ENCODE peak calls at places on chromosomes 6 and 20, in seven cellular contexts. W is A549, P is HCT116, S is HepG2, X is GM23248, R is psoas muscle, V is mesendoderm. Z is an unnamed sample.

GRCh38 chr20:17442588-17442987 is 88.6 kb downstream of the BFSP1 start:
- DNase-seq in X (no peak), V (peak), W (no peak), P (peak), R (no peak), S (peak), Z (no peak)

GRCh38 chr6:28922841-28923317 is 906 bp downstream of the TRIM27 start:
- DNase-seq in P (no peak), R (no peak), W (no peak), X (peak), S (no peak), V (peak), Z (no peak)

GRCh38 chr6:132279592-132280139 is 121.6 kb downstream of the MOXD1 start:
- DNase-seq in W (peak), V (peak), X (peak), P (peak), R (peak), S (peak), Z (peak)

GRCh38 chr6:144497650-144498049 is 212.5 kb downstream of the UTRN start:
- DNase-seq in V (no peak), W (no peak), X (peak), S (no peak), R (no peak), P (no peak), Z (no peak)

GRCh38 chr6:107868867-107869611 is 44.9 kb upstream of the SCML4 start:
- DNase-seq in P (no peak), V (no peak), W (no peak), R (no peak), X (no peak), S (no peak), Z (no peak)

GRCh38 chr6:15490242-15491100 is 172.4 kb downstream of the DTNBP1 start:
- DNase-seq in S (no peak), X (no peak), R (no peak), P (no peak), W (no peak), V (no peak), Z (no peak)

GRCh38 chr6:28866342-28867077 is 57.3 kb downstream of the TRIM27 start:
- DNase-seq in W (no peak), V (peak), P (no peak), X (peak), S (peak), R (peak), Z (peak)

GRCh38 chr6:166420351-166420750 is 37.6 kb upstream of the MPC1 start:
- DNase-seq in V (no peak), S (peak), X (peak), R (no peak), P (no peak), W (peak), Z (no peak)

GRCh38 chr6:19995575-19996257 is 158.5 kb downstream of the ID4 start:
- DNase-seq in W (no peak), R (no peak), S (no peak), P (no peak), V (peak), X (no peak), Z (no peak)

GRCh38 chr6:48476257-48476656 is 365.3 kb upstream of the PTCHD4 start:
- DNase-seq in P (no peak), R (no peak), S (peak), V (peak), X (peak), W (no peak), Z (no peak)

GRCh38 chr20:58209652-58210397 is 18.6 kb downstream of the ANKRD60 start:
- DNase-seq in P (peak), R (peak), V (peak), S (peak), X (peak), W (peak), Z (peak)

GRCh38 chr20:41001497-41001896 is 27.1 kb upstream of the TOP1 start:
- DNase-seq in V (no peak), P (no peak), S (no peak), X (peak), W (no peak), R (no peak), Z (no peak)

GRCh38 chr6:54629132-54629531 is 217.4 kb upstream of the FAM83B start:
- DNase-seq in X (peak), S (no peak), W (no peak), V (no peak), R (no peak), P (no peak), Z (no peak)

GRCh38 chr6:30682181-30683117 is 4.0 kb downstream of the PPP1R18 start:
- DNase-seq in R (peak), S (peak), W (peak), V (peak), P (no peak), X (peak), Z (peak)

GRCh38 chr20:57124800-57125399 is 141.5 kb downstream of the BMP7 start:
- DNase-seq in P (no peak), S (no peak), V (peak), W (no peak), R (no peak), X (no peak), Z (no peak)

GRCh38 chr6:112330071-112330876 is 16.9 kb upstream of the RFPL4B start:
- DNase-seq in X (peak), S (no peak), P (no peak), W (no peak), V (no peak), R (no peak), Z (no peak)

GRCh38 chr6:30483677-30484279 is 5.5 kb upstream of the HLA-E start:
- DNase-seq in P (peak), W (no peak), R (no peak), V (peak), X (peak), S (peak), Z (no peak)

GRCh38 chr6:119637768-119638167 is 288.2 kb upstream of the MAN1A1 start:
- DNase-seq in S (no peak), R (no peak), X (no peak), P (no peak), W (no peak), V (no peak), Z (no peak)

GRCh38 chr6:79546186-79546585 is 9.0 kb upstream of the LCA5 start:
- DNase-seq in S (no peak), W (no peak), P (no peak), X (peak), R (no peak), V (no peak), Z (no peak)

GRCh38 chr6:111730835-111731234 is 125.2 kb upstream of the TRAF3IP2 start:
- DNase-seq in R (no peak), X (no peak), P (no peak), S (no peak), V (no peak), W (no peak), Z (peak)

GRCh38 chr20:24755411-24755922 is 193.6 kb upstream of the CST7 start:
- DNase-seq in X (no peak), P (no peak), W (no peak), S (peak), V (no peak), R (no peak), Z (no peak)

GRCh38 chr20:37897008-37897548 is 5.8 kb upstream of the VSTM2L start:
- DNase-seq in S (no peak), P (no peak), W (no peak), X (no peak), R (no peak), V (peak), Z (no peak)

GRCh38 chr20:48298851-48299484 is 513.7 kb upstream of the SULF2 start:
- DNase-seq in S (peak), V (peak), R (no peak), X (peak), P (peak), W (peak), Z (no peak)

GRCh38 chr6:111768431-111768770 is 104.9 kb downstream of the FYN start:
- DNase-seq in X (no peak), R (no peak), P (no peak), V (no peak), W (no peak), S (no peak), Z (no peak)

GRCh38 chr20:31515775-31516107 is 1.5 kb downstream of the HM13 start:
- DNase-seq in W (no peak), S (no peak), V (no peak), X (peak), R (no peak), P (no peak), Z (no peak)

GRCh38 chr6:6251555-6252280 is 68.7 kb downstream of the F13A1 start:
- DNase-seq in W (no peak), R (no peak), P (no peak), X (no peak), S (no peak), V (no peak), Z (no peak)

GRCh38 chr6:34170341-34170740 is 24.5 kb upstream of the GRM4 start:
- DNase-seq in R (no peak), S (no peak), X (no peak), P (no peak), W (no peak), V (no peak), Z (peak)

GRCh38 chr6:87917861-87918260 is 129.8 kb upstream of the SPACA1 start:
- DNase-seq in S (no peak), R (no peak), V (no peak), X (no peak), W (no peak), P (no peak), Z (no peak)

GRCh38 chr6:123569575-123569974 is 67.2 kb downstream of the TRDN start:
- DNase-seq in V (no peak), W (no peak), S (no peak), P (no peak), R (no peak), X (no peak), Z (no peak)

DNA sequence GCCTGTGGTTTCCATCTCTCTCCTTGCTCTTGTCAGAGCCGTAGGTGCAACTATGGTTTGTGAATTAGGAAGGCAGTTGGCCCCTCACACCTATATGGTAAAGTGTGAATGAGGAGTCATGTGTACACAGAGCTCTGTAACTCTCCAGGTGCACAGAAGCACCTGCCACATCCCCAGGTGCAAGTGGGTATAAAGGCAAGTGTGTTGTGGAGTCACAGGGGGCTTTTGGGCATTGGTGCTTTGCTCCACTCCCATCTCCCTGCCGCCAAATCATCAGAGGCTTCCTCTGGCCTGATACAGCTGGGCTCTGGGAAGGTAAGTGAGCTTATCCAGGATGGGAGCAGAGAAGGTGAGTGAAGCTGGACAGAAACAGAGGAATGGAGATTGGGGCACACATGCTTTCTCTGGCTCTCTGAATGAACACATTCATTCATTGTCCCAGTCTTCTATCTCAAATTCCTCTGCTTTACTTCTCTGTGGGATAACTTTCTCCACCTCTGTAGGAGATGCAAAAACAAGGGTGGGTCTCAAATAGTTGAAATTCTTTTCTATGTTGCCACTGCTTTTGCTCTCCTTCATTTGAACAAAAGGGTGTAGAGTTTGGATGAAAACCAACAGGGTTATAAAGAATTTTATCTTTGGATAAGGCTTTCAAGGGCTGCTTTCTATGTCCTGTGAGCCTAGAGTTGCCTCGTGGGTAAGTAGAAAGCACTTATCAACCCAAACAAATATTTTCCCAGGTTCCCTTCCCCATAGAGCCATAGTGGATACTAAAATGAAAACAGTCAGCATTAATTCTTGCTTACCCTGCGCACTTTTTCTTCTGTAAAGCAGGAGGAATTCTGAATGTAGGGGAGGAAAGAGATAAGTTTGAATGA is 45.0 kb upstream of the RIPOR2 start:
- DNase-seq in V (peak), P (no peak), S (no peak), X (peak), W (no peak), R (no peak), Z (no peak)
- H3K4me3 ChIP-seq in V (no peak), P (no peak), S (no peak), X (peak), W (no peak), R (no peak), Z (no peak)

GRCh38 chr20:8856668-8857067 is 212.2 kb upstream of the PLCB4 start:
- DNase-seq in S (no peak), V (no peak), X (no peak), W (no peak), P (no peak), R (no peak), Z (no peak)

GRCh38 chr20:8858181-8858794 is 210.6 kb upstream of the PLCB4 start:
- DNase-seq in S (peak), W (no peak), R (no peak), V (no peak), X (no peak), P (no peak), Z (no peak)

GRCh38 chr20:8853805-8854338 is 215.0 kb upstream of the PLCB4 start:
- DNase-seq in W (peak), X (peak), P (peak), R (no peak), V (peak), S (peak), Z (no peak)

GRCh38 chr20:8854566-8854965 is 214.3 kb upstream of the PLCB4 start:
- DNase-seq in X (peak), V (peak), R (peak), W (no peak), P (no peak), S (no peak), Z (peak)

DNA sequence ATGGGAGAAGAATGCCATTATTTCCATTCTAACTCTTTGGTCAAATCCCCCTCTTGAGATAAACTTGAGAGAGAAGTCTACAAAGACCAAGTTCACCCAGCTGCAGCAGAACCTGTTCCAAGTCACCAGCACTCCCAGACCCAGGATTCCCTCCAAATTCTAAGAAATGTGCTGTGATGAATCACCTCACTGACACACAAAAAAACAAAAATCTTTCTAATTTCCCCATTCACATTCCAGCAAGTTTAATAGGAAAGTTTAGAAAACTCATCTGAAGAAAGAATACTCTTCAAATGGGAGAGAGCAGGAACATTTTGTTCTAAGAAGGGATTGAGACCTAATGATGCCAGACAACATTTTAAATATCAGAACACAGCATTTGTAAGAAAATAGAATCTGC is 213.6 kb upstream of the PLCB4 start:
- DNase-seq in S (no peak), V (no peak), W (no peak), X (peak), R (peak), P (no peak), Z (no peak)
- H3K27ac ChIP-seq in S (no peak), V (no peak), W (peak), X (no peak), R (no peak), P (no peak), Z (peak)

DNA sequence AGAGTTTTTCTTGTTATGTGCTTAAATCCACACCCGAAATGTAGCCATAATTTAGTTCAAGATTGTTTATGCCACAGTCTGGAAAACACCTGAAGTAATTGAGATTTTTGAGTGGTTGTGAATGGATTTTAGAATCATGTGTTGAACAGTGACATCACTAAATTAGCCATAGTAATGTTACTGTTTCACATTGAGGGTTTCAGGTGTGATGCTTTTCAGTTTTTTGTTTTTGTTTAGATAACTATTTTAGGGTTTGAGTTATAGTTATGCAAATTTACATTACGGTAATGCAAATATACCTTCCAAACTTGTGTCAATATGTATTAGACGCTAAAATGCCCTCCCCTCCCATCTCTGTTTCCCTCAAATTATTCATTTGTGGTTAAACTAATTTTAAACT is 22.9 kb downstream of the QKI start:
- DNase-seq in R (no peak), S (no peak), X (no peak), W (no peak), P (no peak), V (no peak), Z (no peak)
- H3K4me3 ChIP-seq in R (peak), S (no peak), X (no peak), W (no peak), P (no peak), V (no peak), Z (no peak)

GRCh38 chr6:11183761-11184362 is 48.6 kb downstream of the NEDD9 start:
- DNase-seq in V (no peak), P (no peak), R (no peak), S (no peak), W (no peak), X (no peak), Z (no peak)

GRCh38 chr6:11181478-11182136 is 50.9 kb downstream of the NEDD9 start:
- DNase-seq in V (no peak), W (no peak), P (no peak), R (no peak), X (no peak), S (no peak), Z (no peak)

GRCh38 chr6:11177271-11177670 is 55.2 kb downstream of the NEDD9 start:
- DNase-seq in P (no peak), V (no peak), S (no peak), R (no peak), W (no peak), X (no peak), Z (no peak)

GRCh38 chr6:11179978-11180303 is 52.5 kb downstream of the NEDD9 start:
- DNase-seq in R (no peak), S (no peak), P (no peak), W (no peak), V (no peak), X (no peak), Z (no peak)

GRCh38 chr6:11179088-11179977 is 53.1 kb downstream of the NEDD9 start:
- DNase-seq in W (no peak), R (no peak), P (no peak), V (no peak), X (no peak), S (peak), Z (no peak)
- H3K27ac ChIP-seq in W (peak), R (no peak), P (no peak), V (no peak), X (no peak), S (peak), Z (no peak)

GRCh38 chr20:19817017-19817416 is 59.0 kb downstream of the RIN2 start:
- DNase-seq in V (no peak), P (no peak), S (peak), W (no peak), R (no peak), X (peak), Z (no peak)
- H3K4me3 ChIP-seq in V (no peak), P (no peak), S (no peak), W (no peak), R (no peak), X (no peak), Z (no peak)

DNA sequence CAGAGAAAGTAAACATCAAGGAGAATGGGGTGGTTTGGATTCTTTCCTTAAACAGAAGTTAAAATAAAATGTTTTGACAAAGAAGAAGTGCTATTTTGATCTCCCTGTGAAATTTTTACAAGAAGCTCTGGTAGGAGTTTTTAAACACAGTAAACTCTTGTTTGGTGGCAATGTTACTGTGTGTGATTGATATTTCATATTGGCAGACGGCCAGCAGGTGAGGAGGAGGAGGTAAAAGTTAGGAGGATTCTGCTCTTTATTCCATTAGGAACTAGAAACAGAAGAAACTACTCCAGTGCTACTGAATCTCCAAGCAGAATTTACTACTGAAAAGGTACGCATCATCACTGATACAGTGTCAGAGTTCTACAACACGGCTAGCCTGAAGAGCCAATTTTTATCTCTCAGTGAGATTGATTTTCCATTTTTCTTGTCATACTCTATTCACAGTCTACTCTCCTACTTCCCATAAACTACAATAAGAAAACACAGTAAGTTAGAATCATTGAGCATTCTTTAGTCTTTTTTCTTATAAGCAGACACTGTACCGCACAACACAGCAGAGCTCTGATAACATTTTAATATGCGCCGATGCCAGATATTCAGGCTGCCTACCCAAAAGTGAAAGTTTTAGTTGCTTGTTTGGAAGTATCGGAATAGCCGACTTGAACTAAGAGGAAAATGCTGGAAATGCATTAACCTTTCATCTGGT is 21.2 kb upstream of the AFDN start:
- DNase-seq in X (no peak), W (no peak), R (no peak), V (no peak), S (no peak), P (no peak), Z (no peak)
- H3K27ac ChIP-seq in X (no peak), W (no peak), R (no peak), V (no peak), S (peak), P (no peak), Z (no peak)

DNA sequence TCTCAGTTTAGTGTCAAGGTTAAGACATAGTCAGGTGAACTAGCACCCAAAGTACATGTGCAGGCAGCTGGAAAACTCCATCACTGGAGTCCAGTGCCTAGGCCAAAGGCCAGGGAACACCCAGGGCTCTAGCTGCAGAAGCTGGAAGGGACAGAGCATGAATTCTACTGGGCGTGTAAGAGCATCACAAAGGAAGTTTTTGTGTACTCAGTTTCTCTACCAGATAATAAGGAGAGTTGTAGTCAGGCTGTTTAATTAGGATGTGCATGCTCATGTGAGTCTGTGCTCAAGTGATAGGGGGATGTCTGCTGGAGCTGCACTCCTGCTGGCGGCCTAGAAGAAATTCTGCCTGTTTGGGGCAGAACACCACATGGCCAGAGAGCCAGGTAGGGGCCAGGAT is 8.1 kb downstream of the L3MBTL1 start:
- DNase-seq in S (no peak), V (no peak), R (no peak), X (no peak), P (no peak), W (no peak), Z (no peak)
- H3K4me3 ChIP-seq in S (peak), V (no peak), R (no peak), X (no peak), P (peak), W (no peak), Z (no peak)

GRCh38 chr6:170151235-170152110 is 139.4 kb downstream of the DLL1 start:
- DNase-seq in W (no peak), S (no peak), R (no peak), V (peak), P (no peak), X (no peak), Z (peak)

GRCh38 chr6:170155464-170156196 is 135.2 kb downstream of the DLL1 start:
- DNase-seq in X (no peak), P (no peak), R (no peak), W (no peak), V (no peak), S (no peak), Z (peak)

GRCh38 chr6:170152111-170152926 is 138.6 kb downstream of the DLL1 start:
- DNase-seq in R (peak), V (peak), P (no peak), S (no peak), W (no peak), X (no peak), Z (peak)

GRCh38 chr6:170152989-170153388 is 137.9 kb downstream of the DLL1 start:
- DNase-seq in P (peak), W (peak), S (peak), X (no peak), V (peak), R (no peak), Z (peak)

GRCh38 chr6:170153436-170154319 is 137.2 kb downstream of the DLL1 start:
- DNase-seq in R (no peak), V (peak), W (no peak), X (no peak), P (no peak), S (no peak), Z (no peak)
- H3K27ac ChIP-seq in R (no peak), V (peak), W (no peak), X (no peak), P (peak), S (no peak), Z (no peak)